ENCODE peak calls at places on chromosome 15, in six cellular contexts. Y is C1 segment of cervical spinal cord; K is stimulated activated CD8-positive, alpha-beta memory T cell treated with anti-CD3 and anti-CD28 coated beads, Interleukin-15, amount 100 ng/mL, for 24 hours; E is activated CD4-positive, alpha-beta T cell treated with anti-CD3 and anti-CD28 coated beads, Interleukin-2, amount 50 U/mL, for 1 hour; W is CD4-positive, alpha-beta memory T cell; A is SK-N-SH. M is an unnamed sample.

GRCh38 chr15:68494573-68495105 is 62.7 kb upstream of the ITGA11 start:
- DNase-seq in A (no peak), Y (no peak), K (no peak), E (no peak), W (no peak), M (no peak)

GRCh38 chr15:75650908-75651809 is 3.4 kb downstream of the SNX33 start:
- DNase-seq in Y (no peak), W (no peak), K (no peak), A (no peak), E (no peak), M (no peak)

GRCh38 chr15:90660195-90660995 is 56.8 kb upstream of the BLM start:
- DNase-seq in W (peak), Y (peak), A (no peak), K (peak), E (peak), M (no peak)

GRCh38 chr15:71444866-71445590 is 329.8 kb downstream of the THSD4 start:
- DNase-seq in E (no peak), A (no peak), Y (no peak), W (no peak), K (no peak), M (no peak)

GRCh38 chr15:76987896-76988860 is 6.7 kb upstream of the PSTPIP1 start:
- DNase-seq in A (no peak), E (no peak), K (no peak), W (no peak), Y (no peak), M (peak)

GRCh38 chr15:45919806-45920205 is 285.0 kb downstream of the SQOR start:
- DNase-seq in Y (no peak), E (no peak), K (no peak), W (no peak), A (no peak), M (no peak)

GRCh38 chr15:65208656-65209055 is 2.6 kb downstream of the CILP start:
- DNase-seq in E (no peak), K (no peak), W (no peak), Y (no peak), A (no peak), M (no peak)

GRCh38 chr15:66035901-66036300 is 166.6 kb downstream of the RAB11A start:
- DNase-seq in K (no peak), A (no peak), Y (no peak), E (no peak), W (no peak), M (no peak)

GRCh38 chr15:34239151-34239761 is 14.4 kb downstream of the EMC4 start:
- DNase-seq in K (no peak), Y (no peak), A (no peak), W (no peak), E (no peak), M (no peak)

GRCh38 chr15:30985081-30985531 is 6.3 kb downstream of the MTMR10 start:
- DNase-seq in Y (peak), A (peak), W (no peak), E (no peak), K (no peak), M (no peak)

GRCh38 chr15:85030301-85031049 is 48.8 kb downstream of the PDE8A start:
- DNase-seq in K (no peak), W (peak), E (no peak), A (no peak), Y (no peak), M (no peak)